ENCODE peak calls at places on chromosomes 4 and X, in five cellular contexts. C is SK-N-SH, E is HepG2, O is K562, A is GM12878. F is an unnamed sample.

GRCh38 chr4:28247805-28248204 is 1387.2 kb downstream of the STIM2 start:
- DNase-seq in C (no peak), O (no peak), A (no peak), E (no peak), F (no peak)

GRCh38 chr4:57109847-57110634 is at the start of gene IGFBP7:
- DNase-seq in A (no peak), C (peak; percentile 79), E (no peak), O (peak; percentile 60), F (no peak)

GRCh38 chr4:185865901-185866328 is 53.9 kb upstream of the SORBS2 start:
- DNase-seq in C (no peak), O (no peak), A (no peak), E (no peak), F (no peak)

GRCh38 chrX:11137543-11138139 is 26.5 kb downstream of the HCCS start:
- DNase-seq in A (no peak), C (peak; percentile 39), E (peak; percentile 1), O (no peak), F (no peak)

GRCh38 chrX:102840871-102841705 is 96.0 kb upstream of the RAB40AL start:
- DNase-seq in A (no peak), E (no peak), O (peak; percentile 32), C (no peak), F (no peak)

GRCh38 chr4:2789801-2790582 is 2.9 kb upstream of the SH3BP2 start:
- DNase-seq in A (no peak), E (no peak), C (peak; percentile 41), O (no peak), F (no peak)

GRCh38 chr4:129043523-129043922 is 49.8 kb downstream of the SCLT1 start:
- DNase-seq in A (no peak), C (no peak), O (no peak), E (peak; percentile 7), F (no peak)

GRCh38 chr4:8553958-8554357 is 26.2 kb upstream of the GPR78 start:
- DNase-seq in A (no peak), O (no peak), E (no peak), C (no peak), F (no peak)

GRCh38 chrX:49956313-49956712 is 33.9 kb downstream of the CLCN5 start:
- DNase-seq in C (no peak), A (no peak), E (no peak), O (no peak), F (no peak)

GRCh38 chrX:109268340-109268739 is 213.5 kb downstream of the GUCY2F start:
- DNase-seq in C (no peak), A (no peak), O (no peak), E (no peak), F (no peak)

GRCh38 chr4:69098470-69098869 is 2.2 kb downstream of the UGT2B7 start:
- DNase-seq in C (no peak), O (no peak), A (no peak), E (peak; percentile 93), F (no peak)

GRCh38 chrX:74325130-74326059 is 21.4 kb downstream of the ZCCHC13 start:
- DNase-seq in A (no peak), O (peak; percentile 44), C (peak; percentile 55), E (no peak), F (no peak)

GRCh38 chr4:41709844-41710481 is 38.6 kb downstream of the PHOX2B start:
- DNase-seq in C (no peak), O (no peak), E (no peak), A (no peak), F (no peak)

GRCh38 chr4:124055896-124056295 is 656.6 kb downstream of the ANKRD50 start:
- DNase-seq in O (no peak), E (no peak), C (no peak), A (no peak), F (no peak)
- TF ChIP-seq GABPA in O (no peak), E (no peak), C (no peak), A (no peak), F (no peak)

DNA sequence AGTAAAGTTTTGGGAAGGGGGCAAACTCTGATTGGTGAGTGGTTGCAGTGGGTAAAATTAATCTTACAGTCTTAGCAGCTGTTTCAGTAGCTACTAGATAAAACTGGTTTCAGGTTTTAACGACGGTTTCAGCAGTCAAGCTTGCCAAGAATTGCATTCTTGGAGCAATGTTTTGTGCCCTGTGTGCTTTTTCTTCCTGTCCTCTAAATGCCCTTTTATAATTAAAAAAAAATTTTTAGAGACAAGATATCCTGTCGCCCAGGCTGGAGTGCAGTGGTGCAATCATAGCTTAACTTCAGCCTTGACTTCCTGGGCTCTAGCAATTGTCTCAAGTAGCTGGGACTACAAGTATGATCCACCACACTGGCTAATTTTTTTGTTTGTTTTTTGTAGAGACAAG is 6.3 kb upstream of the PPEF2 start:
- DNase-seq in O (no peak), E (no peak), C (no peak), A (no peak), F (peak; percentile 51)
- H3K27ac ChIP-seq in O (no peak overlapping the region), E (no peak overlapping the region), C (no peak overlapping the region), A (no peak overlapping the region), F (peak overlapping the region; percentile 72)

DNA sequence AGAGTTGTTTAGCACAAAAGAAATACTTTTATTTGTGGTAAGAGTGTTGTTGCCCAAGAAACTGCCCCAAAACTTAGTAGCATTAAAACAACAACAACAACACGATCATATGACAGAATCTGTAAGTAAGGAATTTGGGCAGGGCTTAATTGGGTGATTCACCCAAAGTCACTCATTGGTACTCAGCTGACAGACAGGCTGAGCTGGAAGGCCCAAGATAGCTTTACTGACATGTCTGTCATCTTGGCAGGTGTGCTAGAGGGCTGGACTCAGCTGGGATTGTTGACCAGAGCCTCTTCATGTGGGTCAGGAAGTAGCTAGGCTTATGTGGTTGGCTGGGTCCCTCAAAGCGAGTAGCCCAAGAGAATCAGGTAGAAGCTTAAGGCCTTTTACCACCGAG is 52.3 kb downstream of the KIAA0232 start:
- DNase-seq in O (peak; percentile 32), A (no peak), E (no peak), C (no peak), F (no peak)
- TF ChIP-seq GABPA in O (no peak), A (no peak), E (no peak), C (no peak), F (no peak)

GRCh38 chrX:98897191-98897590 is 1512.9 kb downstream of the PCDH19 start:
- DNase-seq in E (no peak), A (no peak), O (no peak), C (no peak), F (no peak)
- H3K27ac ChIP-seq in E (no peak overlapping the region), A (no peak overlapping the region), O (no peak overlapping the region), C (no peak overlapping the region), F (no peak overlapping the region)

DNA sequence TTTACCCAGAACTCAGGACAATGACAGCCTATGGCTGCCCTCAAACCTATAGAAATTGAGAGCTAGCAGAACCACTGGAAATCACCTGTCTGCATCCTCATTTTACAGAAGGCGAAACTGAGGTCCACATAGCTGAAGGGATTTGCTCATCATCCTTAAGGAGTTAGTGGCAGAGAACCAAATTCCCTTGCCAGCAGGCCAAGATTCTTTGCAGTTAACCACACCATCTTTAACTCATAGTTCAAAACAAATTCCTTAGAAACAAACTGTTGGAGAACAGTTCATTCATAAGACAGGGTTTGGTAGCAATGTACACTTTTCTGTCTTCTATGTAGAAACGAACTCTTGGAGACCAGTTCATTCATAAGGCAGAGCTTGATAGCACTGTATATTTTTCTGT is 37.9 kb upstream of the RAP2C start:
- DNase-seq in A (no peak), C (no peak), O (no peak), E (no peak), F (no peak)
- TF ChIP-seq GABPA in A (no peak), C (no peak), O (no peak), E (no peak), F (no peak)

GRCh38 chrX:46838482-46838857 is 1.6 kb downstream of the RP2 start:
- DNase-seq in A (no peak), O (no peak), E (no peak), C (no peak), F (no peak)
- H3K27ac ChIP-seq in A (no peak overlapping the region), O (no peak overlapping the region), E (peak overlapping the region; percentile 83), C (peak overlapping the region; percentile 92), F (peak overlapping the region; percentile 95)

DNA sequence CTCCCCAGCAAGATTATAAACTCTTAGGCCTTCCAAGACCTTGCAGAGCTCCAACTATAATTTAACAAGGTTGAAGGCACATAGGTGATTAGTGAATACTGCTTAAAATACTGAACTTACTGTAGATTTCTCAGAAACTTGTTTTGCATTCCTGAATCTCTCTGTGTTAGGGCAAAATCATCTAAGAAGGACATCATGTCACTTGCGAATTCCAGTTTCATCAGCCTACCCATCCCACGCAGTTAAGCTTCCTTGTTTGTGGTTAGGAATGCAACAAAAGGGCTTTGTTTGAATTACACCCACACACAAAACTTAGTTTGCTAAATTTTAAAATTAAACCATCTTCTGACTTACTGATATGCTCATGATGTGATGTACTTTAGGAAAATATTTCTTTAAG is 174.0 kb downstream of the SOWAHB start:
- DNase-seq in O (no peak), C (no peak), E (no peak), A (no peak), F (no peak)
- TF ChIP-seq GABPA in O (no peak), C (no peak), E (no peak), A (no peak), F (no peak)

F was measured in HL-60.